ENCODE peak calls at places on chromosomes 13 and 19, in four cellular contexts. F is heart right ventricle; H is stimulated activated CD4-positive, alpha-beta T cell treated with anti-CD3 and anti-CD28 coated beads, TNF-alpha, amount 100 ng/mL, for 48 hours; X is activated gamma-delta T cell treated with Interleukin-2 at 50 U/mL for 16 hours. E is an unnamed sample.

GRCh38 chr19:19410553-19411550 is 5.4 kb downstream of the GATAD2A start:
- DNase-seq in F (no peak), H (no peak), X (no peak), E (no peak)

GRCh38 chr13:95404141-95404882 is 103.1 kb upstream of the ABCC4 start:
- DNase-seq in F (peak; percentile 83), H (peak; percentile 59), X (peak; percentile 70), E (peak; percentile 83)

GRCh38 chr19:34310494-34310981 is 54.5 kb upstream of the GPI start:
- DNase-seq in F (no peak), H (no peak), X (no peak), E (no peak)

GRCh38 chr19:45790942-45791341 is 1.7 kb downstream of the DMWD start:
- DNase-seq in F (no peak), H (no peak), X (peak; percentile 26), E (no peak)

GRCh38 chr19:53881482-53882390 is at the start of gene PRKCG:
- DNase-seq in F (peak; percentile 43), H (no peak), X (peak; percentile 62), E (no peak)

GRCh38 chr19:45045671-45046353 is 7.0 kb downstream of the CLASRP start:
- DNase-seq in F (no peak), H (no peak), X (no peak), E (no peak)

GRCh38 chr19:7987084-7987768 is 18.2 kb downstream of the ELAVL1 start:
- DNase-seq in F (no peak), H (no peak), X (no peak), E (no peak)

GRCh38 chr13:36359301-36359950 is 13.2 kb upstream of the SPART start:
- DNase-seq in F (no peak), H (no peak), X (no peak), E (no peak)

E was measured in tibial artery.